ENCODE peak calls at places on chromosomes 5 and 9, in nine cellular contexts. R, V, D, F, B, C, K, T and I are unnamed samples.

GRCh38 chr9:94181782-94182181 is 77.3 kb upstream of the ZNF169 start:
- DNase-seq in F (no peak), T (no peak), C (no peak), B (no peak), D (no peak), V (no peak), K (no peak), R (no peak), I (no peak)

GRCh38 chr9:79742145-79742820 is 170.5 kb downstream of the TLE4 start:
- DNase-seq in K (no peak), T (no peak), D (no peak), F (no peak), B (no peak), V (no peak), C (no peak), R (no peak), I (peak)

GRCh38 chr5:117741655-117742226 is 1167.1 kb upstream of the SEMA6A start:
- DNase-seq in C (no peak), R (no peak), V (no peak), B (no peak), F (no peak), T (no peak), K (no peak), D (peak), I (no peak)

GRCh38 chr9:99057665-99058625 is 47.0 kb upstream of the TGFBR1 start:
- DNase-seq in C (no peak), T (no peak), V (no peak), D (peak), K (peak), R (no peak), B (no peak), F (peak), I (peak)

GRCh38 chr9:30243467-30243866 is 2141.0 kb upstream of the ACO1 start:
- DNase-seq in T (no peak), V (no peak), B (no peak), R (no peak), C (no peak), D (no peak), K (no peak), F (no peak), I (no peak)

GRCh38 chr5:139384591-139385051 is 1.5 kb upstream of the SLC23A1 start:
- DNase-seq in T (no peak), F (no peak), C (no peak), B (no peak), R (no peak), D (no peak), K (no peak), V (no peak), I (no peak)

GRCh38 chr9:78133751-78134150 is 102.1 kb upstream of the CEP78 start:
- DNase-seq in D (no peak), R (no peak), B (no peak), V (no peak), F (no peak), K (no peak), T (no peak), C (no peak), I (no peak)

GRCh38 chr5:143446535-143447226 is 43.2 kb upstream of the NR3C1 start:
- DNase-seq in T (no peak), V (no peak), B (no peak), K (no peak), C (no peak), R (no peak), F (no peak), D (no peak), I (no peak)

GRCh38 chr5:27093296-27093695 is 54.9 kb upstream of the CDH9 start:
- DNase-seq in B (no peak), K (no peak), F (no peak), V (no peak), D (no peak), R (no peak), T (no peak), C (peak), I (no peak)

GRCh38 chr9:4106081-4106491 is 193.8 kb downstream of the GLIS3 start:
- DNase-seq in F (no peak), T (no peak), D (no peak), V (no peak), C (no peak), K (no peak), B (no peak), R (no peak), I (no peak)

GRCh38 chr9:127981559-127982121 is 851 bp upstream of the EEIG1 start:
- DNase-seq in B (no peak), D (no peak), T (no peak), K (no peak), C (no peak), F (no peak), R (no peak), V (no peak), I (no peak)

GRCh38 chr9:116157436-116158138 is 4.0 kb downstream of the PAPPA start:
- DNase-seq in R (no peak), F (no peak), K (no peak), T (no peak), B (no peak), V (peak), D (peak), C (no peak), I (no peak)

GRCh38 chr9:120412425-120412951 is 167.5 kb downstream of the CDK5RAP2 start:
- DNase-seq in V (no peak), D (peak), R (no peak), C (peak), B (no peak), K (no peak), T (no peak), F (no peak), I (no peak)

GRCh38 chr5:125093776-125094175 is 347.3 kb upstream of the ZNF608 start:
- DNase-seq in K (no peak), B (no peak), C (no peak), D (peak), V (no peak), T (no peak), R (no peak), F (no peak), I (no peak)

GRCh38 chr5:56350595-56351170 is 117.6 kb upstream of the ANKRD55 start:
- DNase-seq in V (peak), D (no peak), T (peak), C (peak), B (no peak), K (no peak), F (no peak), R (no peak), I (no peak)

GRCh38 chr5:8879248-8879647 is 666.6 kb downstream of the SEMA5A start:
- DNase-seq in F (peak), T (no peak), K (no peak), R (no peak), V (no peak), B (no peak), D (no peak), C (no peak), I (no peak)

GRCh38 chr5:107457138-107457537 is 213.6 kb downstream of the EFNA5 start:
- DNase-seq in F (no peak), B (no peak), V (no peak), T (no peak), C (peak), R (no peak), K (no peak), D (no peak), I (no peak)

GRCh38 chr9:18472915-18473314 is 1.0 kb upstream of the ADAMTSL1 start:
- DNase-seq in R (no peak), V (no peak), C (peak), K (no peak), D (no peak), B (no peak), T (no peak), F (no peak), I (no peak)